ENCODE peak calls at places on chromosomes 4 and X, in nine cellular contexts. Z is glutamatergic neuron, C is AG04450, J is mesothelial cell of epicardium, Y is endothelial cell, R is foreskin fibroblast, V is WERI-Rb-1, K is AG09309, H is colonic mucosa. M is an unnamed sample.

GRCh38 chr4:1207603-1208265 is 35.4 kb upstream of the SPON2 start:
- DNase-seq in V (peak; percentile 86), Z (peak; percentile 73), K (no peak), H (peak; percentile 64), J (no peak), R (peak; percentile 95), C (peak; percentile 77), Y (no peak), M (no peak)

GRCh38 chr4:157741642-157742041 is 431.2 kb downstream of the GASK1B start:
- DNase-seq in V (no peak), R (no peak), C (no peak), K (no peak), Z (no peak), Y (no peak), J (no peak), H (no peak), M (no peak)

GRCh38 chr4:3462321-3462789 is 751 bp upstream of the DOK7 start:
- DNase-seq in C (no peak), H (no peak), J (no peak), Z (peak; percentile 23), Y (no peak), K (no peak), R (no peak), V (no peak), M (no peak)

GRCh38 chrX:40240844-40241243 is 143.1 kb upstream of the BCOR start:
- DNase-seq in Y (no peak), H (no peak), Z (no peak), K (no peak), R (no peak), J (no peak), V (no peak), C (no peak), M (no peak)

GRCh38 chr4:56870927-56871326 is 36.8 kb upstream of the REST start:
- DNase-seq in K (peak; percentile 64), H (no peak), J (no peak), Y (no peak), Z (no peak), R (peak; percentile 84), C (peak; percentile 26), V (no peak), M (no peak)

GRCh38 chr4:21949073-21949457 is 493 bp upstream of the KCNIP4 start:
- DNase-seq in J (peak; percentile 44), R (peak; percentile 41), H (peak; percentile 22), C (no peak), V (no peak), Z (no peak), Y (peak; percentile 17), K (no peak), M (no peak)

GRCh38 chr4:124111922-124112321 is 600.6 kb downstream of the ANKRD50 start:
- DNase-seq in H (no peak), J (no peak), V (peak; percentile 31), C (peak; percentile 49), Z (no peak), K (peak; percentile 64), R (peak; percentile 88), Y (peak; percentile 27), M (peak; percentile 45)

GRCh38 chr4:79528241-79528706 is 120.2 kb upstream of the GK2 start:
- DNase-seq in J (no peak), Y (no peak), K (no peak), V (no peak), Z (no peak), C (no peak), H (no peak), R (no peak), M (no peak)

GRCh38 chrX:39821011-39821708 is 276.6 kb downstream of the BCOR start:
- DNase-seq in R (peak; percentile 60), Y (peak; percentile 19), J (peak; percentile 45), H (no peak), Z (peak; percentile 80), C (no peak), K (no peak), V (peak; percentile 88), M (peak; percentile 60)

GRCh38 chr4:149029056-149029651 is 586.9 kb upstream of the NR3C2 start:
- DNase-seq in J (no peak), V (no peak), Z (no peak), Y (no peak), C (no peak), R (no peak), K (no peak), H (peak; percentile 37), M (no peak)

GRCh38 chr4:24915121-24915922 is 2.5 kb upstream of the CCDC149 start:
- DNase-seq in C (no peak), R (no peak), H (no peak), Z (no peak), J (no peak), V (peak; percentile 68), Y (no peak), K (no peak), M (no peak)

GRCh38 chr4:122702939-122703338 is 29.6 kb upstream of the BBS12 start:
- DNase-seq in C (no peak), Z (no peak), R (no peak), Y (no peak), K (no peak), H (peak; percentile 70), J (no peak), V (no peak), M (no peak)

GRCh38 chrX:151722241-151722846 is 6.5 kb downstream of the FATE1 start:
- DNase-seq in Y (peak; percentile 64), K (no peak), V (peak; percentile 67), H (peak; percentile 24), R (peak; percentile 1), Z (peak; percentile 70), C (no peak), J (peak; percentile 66), M (peak; percentile 62)

GRCh38 chrX:132219343-132219768 is at the start of gene RAP2C:
- DNase-seq in H (peak; percentile 78), J (peak; percentile 56), V (peak; percentile 74), R (peak; percentile 83), Z (peak; percentile 74), Y (peak; percentile 72), C (no peak), K (peak; percentile 13), M (peak; percentile 77)

DNA sequence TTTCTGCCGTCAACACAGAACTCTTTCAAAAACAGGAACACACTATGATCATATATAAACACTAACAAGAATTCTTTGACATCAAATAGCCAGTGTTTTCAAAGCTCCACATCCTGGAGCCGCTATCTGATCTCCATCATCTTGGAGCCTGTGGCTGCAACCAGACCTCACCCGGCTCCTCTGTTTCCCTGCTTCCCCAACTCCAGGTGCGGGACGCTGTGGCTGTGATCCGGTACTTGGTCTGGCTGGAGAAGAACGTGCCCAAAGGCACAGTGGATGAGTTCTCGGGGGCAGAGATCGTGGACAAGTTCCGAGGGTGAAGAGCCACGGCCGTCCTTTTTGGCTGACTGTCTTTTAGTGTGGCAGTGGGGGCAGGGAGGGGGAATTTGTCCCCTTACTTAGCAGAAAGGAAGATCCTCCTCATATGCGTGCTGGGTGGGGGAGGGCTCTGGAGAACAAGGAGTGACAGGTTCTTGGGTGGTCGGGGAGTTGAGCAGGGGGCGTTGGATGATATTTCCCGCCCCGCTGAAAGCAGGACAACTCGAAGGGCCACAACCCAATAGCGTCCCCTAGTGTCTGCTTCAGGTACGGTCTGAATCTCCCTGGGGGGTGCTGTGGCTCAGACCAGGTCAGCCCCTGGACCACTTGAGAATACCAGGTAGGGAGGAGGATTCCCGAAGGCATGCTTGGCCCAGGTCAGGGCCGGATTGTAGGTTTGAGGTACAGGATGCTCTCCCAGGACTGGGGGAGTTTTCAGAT is 15.7 kb downstream of the XPNPEP2 start:
- DNase-seq in K (no peak), R (no peak), H (no peak), C (no peak), Z (no peak), J (no peak), V (no peak), Y (peak; percentile 14), M (no peak)
- TF ChIP-seq CTCF in K (peak; percentile 16), R (peak; percentile 19), H (no peak), C (peak; percentile 28), Z (no peak), J (peak; percentile 17), V (peak; percentile 80), Y (peak; percentile 45), M (peak; percentile 36)

GRCh38 chr4:27701563-27701962 is 840.9 kb downstream of the STIM2 start:
- DNase-seq in Y (no peak), C (no peak), V (no peak), H (no peak), R (no peak), J (no peak), Z (no peak), K (peak; percentile 43), M (no peak)

GRCh38 chr4:27703771-27704170 is 843.1 kb downstream of the STIM2 start:
- DNase-seq in C (no peak), J (no peak), Z (no peak), K (no peak), R (no peak), V (no peak), Y (no peak), H (no peak), M (no peak)

GRCh38 chr4:27702710-27703431 is 842.2 kb downstream of the STIM2 start:
- DNase-seq in H (no peak), Y (peak; percentile 15), K (no peak), J (no peak), C (no peak), V (peak; percentile 32), Z (no peak), R (no peak), M (no peak)
- TF ChIP-seq CTCF in H (no peak), Y (peak; percentile 36), K (peak; percentile 36), J (no peak), C (peak; percentile 34), V (peak; percentile 61), Z (no peak), R (no peak), M (peak; percentile 9)

GRCh38 chrX:16839852-16840460 is 30.2 kb downstream of the RBBP7 start:
- DNase-seq in Y (no peak), K (no peak), C (no peak), Z (no peak), R (peak; percentile 80), J (no peak), H (no peak), V (peak; percentile 75), M (no peak)

GRCh38 chrX:16834811-16835210 is 35.4 kb downstream of the RBBP7 start:
- DNase-seq in R (no peak), Y (no peak), Z (no peak), H (no peak), C (no peak), K (no peak), V (no peak), J (no peak), M (no peak)

GRCh38 chrX:16839224-16839851 is 30.8 kb downstream of the RBBP7 start:
- DNase-seq in J (no peak), Z (no peak), H (no peak), V (peak; percentile 47), C (no peak), Y (no peak), R (no peak), K (no peak), M (no peak)

GRCh38 chrX:16838202-16839066 is 31.7 kb downstream of the RBBP7 start:
- DNase-seq in C (no peak), V (no peak), R (peak; percentile 84), J (no peak), K (peak; percentile 55), Z (no peak), Y (no peak), H (no peak), M (peak; percentile 52)

GRCh38 chrX:16836371-16836770 is 33.8 kb downstream of the RBBP7 start:
- DNase-seq in C (no peak), Z (peak; percentile 48), Y (peak; percentile 43), R (peak; percentile 51), J (no peak), V (peak; percentile 42), K (no peak), H (peak; percentile 29), M (peak; percentile 56)
- TF ChIP-seq CTCF in C (peak; percentile 24), Z (peak; percentile 55), Y (peak; percentile 54), R (no peak), J (peak; percentile 35), V (peak; percentile 78), K (peak; percentile 61), H (no peak), M (peak; percentile 66)

GRCh38 chr4:15965325-15965724 is 2.4 kb upstream of the FGFBP2 start:
- DNase-seq in C (no peak), Y (no peak), H (no peak), V (peak; percentile 29), J (no peak), Z (no peak), K (no peak), R (no peak), M (no peak)
- TF ChIP-seq CTCF in C (no peak), Y (no peak), H (no peak), V (no peak), J (no peak), Z (no peak), K (no peak), R (no peak), M (no peak)

M was measured in nephron progenitor cell.